ENCODE peak calls at places on chromosomes 6 and 20, in eight cellular contexts. L is HEK293T; P is DMS53; F is ACHN; A is naive thymus-derived CD4-positive, alpha-beta T cell; K is activated T-helper 2 cell treated with anti-CD3 and anti-CD28 coated beads, Interferon-gamma antibody, Interleukin-2, Interleukin-4, amounts not matched to agents 10 μg/mL and 5 μg/mL and 100 μg/mL, durations not matched to agents 14 hours and 24 hours and 36 hours; I is body of pancreas; H is small intestine. V is an unnamed sample.

GRCh38 chr6:156197513-156197912 is 579.7 kb upstream of the ARID1B start:
- DNase-seq in I (no peak), P (no peak), F (no peak), K (no peak), A (peak), L (no peak), H (no peak), V (no peak)

GRCh38 chr6:2522521-2522920 is 228.2 kb downstream of the MYLK4 start:
- DNase-seq in F (no peak), H (no peak), L (no peak), K (no peak), A (no peak), P (no peak), I (no peak), V (peak)

GRCh38 chr6:169792306-169793015 is 41.0 kb downstream of the ERMARD start:
- DNase-seq in K (peak), A (no peak), F (no peak), I (no peak), H (no peak), L (no peak), P (no peak), V (no peak)

GRCh38 chr20:46260480-46260879 is 47.8 kb downstream of the CDH22 start:
- DNase-seq in A (no peak), I (no peak), H (no peak), K (no peak), P (no peak), F (no peak), L (no peak), V (no peak)

GRCh38 chr6:87698618-87699017 is 3.4 kb downstream of the AKIRIN2 start:
- DNase-seq in K (no peak), I (no peak), A (no peak), H (peak), F (no peak), L (no peak), P (no peak), V (no peak)

GRCh38 chr6:168877821-168878282 is 375.8 kb downstream of the THBS2 start:
- DNase-seq in L (no peak), I (no peak), F (no peak), P (peak), A (no peak), K (no peak), H (peak), V (no peak)

GRCh38 chr6:165585060-165585459 is 78.0 kb downstream of the PDE10A start:
- DNase-seq in A (no peak), F (no peak), P (no peak), K (no peak), H (no peak), L (no peak), I (no peak), V (peak)

GRCh38 chr6:5946701-5947100 is 60.0 kb downstream of the NRN1 start:
- DNase-seq in K (no peak), I (no peak), P (no peak), A (no peak), L (no peak), F (no peak), H (no peak), V (no peak)

GRCh38 chr6:89297695-89298351 is 17.3 kb downstream of the GABRR2 start:
- DNase-seq in F (peak), A (peak), P (peak), K (peak), I (no peak), H (peak), L (no peak), V (peak)

GRCh38 chr6:125198285-125199009 is 44.9 kb downstream of the TPD52L1 start:
- DNase-seq in H (no peak), P (no peak), L (no peak), A (no peak), F (no peak), K (no peak), I (no peak), V (no peak)

GRCh38 chr6:54802775-54803631 is 43.6 kb upstream of the FAM83B start:
- DNase-seq in H (peak), L (no peak), F (peak), A (no peak), K (no peak), P (peak), I (no peak), V (peak)

GRCh38 chr6:153976921-153977693 is 61.9 kb upstream of the OPRM1 start:
- DNase-seq in H (no peak), F (no peak), L (no peak), P (peak), I (no peak), A (no peak), K (no peak), V (no peak)

GRCh38 chr6:107653183-107653580 is 163.3 kb downstream of the SOBP start:
- DNase-seq in I (no peak), K (no peak), H (no peak), P (no peak), F (no peak), L (no peak), A (no peak), V (no peak)